ENCODE peak calls at places on chromosomes 7 and 10, in ten cellular contexts. B is RPMI7951; X is AG04450; Y is activated CD4-positive, CD25-positive, alpha-beta regulatory T cell treated with anti-CD3 and anti-CD28 coated beads, Interleukin-2, amount 50 U/mL, for 16 hours; E is GM04503; R is HT1080; A is AG08395; U is activated CD4-positive, alpha-beta T cell treated with anti-CD3 and anti-CD28 coated beads, Interleukin-2, amount 50 U/mL, for 1 hour; K is activated T-cell treated with anti-CD3 and anti-CD28 coated beads for 1 hour; J is iris pigment epithelial cell. H is an unnamed sample.
A peak's percentile ranks its signal among the peaks of the same experiment; 100 is the strongest.

GRCh38 chr7:67621704-67622103 is 625.1 kb downstream of the TYW1 start:
- DNase-seq in B (no peak), X (no peak), Y (no peak), E (no peak), R (no peak), A (no peak), U (no peak), K (no peak), J (no peak), H (no peak)

GRCh38 chr7:151252961-151253691 is 4.6 kb upstream of the SMARCD3 start:
- DNase-seq in B (no peak), X (no peak), Y (no peak), E (no peak), R (no peak), A (no peak), U (no peak), K (no peak), J (no peak), H (peak; percentile 19)

GRCh38 chr7:36208997-36209813 is 56.2 kb downstream of the EEPD1 start:
- DNase-seq in B (peak; percentile 25), X (no peak), Y (no peak), E (no peak), R (no peak), A (no peak), U (peak; percentile 23), K (no peak), J (peak; percentile 79), H (peak; percentile 58)

GRCh38 chr10:79416578-79417255 is 28.7 kb downstream of the ZCCHC24 start:
- DNase-seq in B (no peak), X (no peak), Y (no peak), E (no peak), R (no peak), A (no peak), U (no peak), K (no peak), J (no peak), H (no peak)

GRCh38 chr10:47340613-47341170 is 7.5 kb upstream of the RBP3 start:
- DNase-seq in B (peak; percentile 24), X (peak; percentile 15), Y (peak; percentile 27), E (no peak), R (peak; percentile 42), A (peak; percentile 84), U (peak; percentile 75), K (peak; percentile 62), J (peak; percentile 59), H (peak; percentile 42)

GRCh38 chr10:26368463-26368862 is 69.7 kb upstream of the APBB1IP start:
- DNase-seq in B (no peak), X (no peak), Y (no peak), E (no peak), R (no peak), A (no peak), U (no peak), K (no peak), J (no peak), H (no peak)

GRCh38 chr10:11522821-11523245 is 88.6 kb downstream of the USP6NL start:
- DNase-seq in B (no peak), X (no peak), Y (no peak), E (no peak), R (no peak), A (no peak), U (no peak), K (no peak), J (peak; percentile 31), H (no peak)

GRCh38 chr7:158431941-158432347 is 155.7 kb downstream of the PTPRN2 start:
- DNase-seq in B (peak; percentile 85), X (no peak), Y (no peak), E (no peak), R (peak; percentile 77), A (no peak), U (no peak), K (no peak), J (peak; percentile 92), H (no peak)

GRCh38 chr10:49298666-49298989 is 342 bp upstream of the C10orf71 start:
- DNase-seq in B (no peak), X (no peak), Y (no peak), E (no peak), R (no peak), A (peak; percentile 48), U (no peak), K (no peak), J (no peak), H (peak; percentile 3)

GRCh38 chr10:47413531-47414226 is 29.6 kb upstream of the ZNF488 start:
- DNase-seq in B (no peak), X (no peak), Y (no peak), E (no peak), R (no peak), A (no peak), U (no peak), K (no peak), J (no peak), H (no peak)

GRCh38 chr10:60048146-60048545 is 141.8 kb upstream of the CCDC6 start:
- DNase-seq in B (peak; percentile 20), X (no peak), Y (no peak), E (no peak), R (peak; percentile 39), A (peak; percentile 6), U (no peak), K (no peak), J (peak; percentile 27), H (peak; percentile 45)

GRCh38 chr7:66308411-66308810 is 103.3 kb downstream of the TPST1 start:
- DNase-seq in B (peak; percentile 45), X (no peak), Y (no peak), E (no peak), R (peak; percentile 44), A (no peak), U (no peak), K (no peak), J (no peak), H (no peak)

GRCh38 chr7:156178857-156179256 is 366.6 kb upstream of the SHH start:
- DNase-seq in B (no peak), X (no peak), Y (no peak), E (no peak), R (no peak), A (no peak), U (no peak), K (no peak), J (no peak), H (no peak)

GRCh38 chr10:118754556-118755423 is at the start of gene CACUL1:
- DNase-seq in B (peak; percentile 98), X (peak; percentile 100), Y (peak; percentile 99), E (peak; percentile 94), R (peak; percentile 99), A (peak; percentile 100), U (peak; percentile 100), K (peak; percentile 99), J (peak; percentile 100), H (peak; percentile 100)

GRCh38 chr7:22895491-22895890 is 72.8 kb upstream of the TOMM7 start:
- DNase-seq in B (no peak), X (no peak), Y (no peak), E (peak; percentile 44), R (no peak), A (peak; percentile 41), U (no peak), K (no peak), J (no peak), H (peak; percentile 77)

GRCh38 chr10:132783165-132783736 is 2.7 kb downstream of the NKX6-2 start:
- DNase-seq in B (no peak), X (no peak), Y (no peak), E (no peak), R (no peak), A (no peak), U (no peak), K (no peak), J (no peak), H (no peak)

GRCh38 chr10:84353052-84353803 is 24.8 kb downstream of the CCSER2 start:
- DNase-seq in B (no peak), X (no peak), Y (no peak), E (no peak), R (no peak), A (no peak), U (no peak), K (no peak), J (no peak), H (no peak)

GRCh38 chr7:131369354-131369753 is 41.7 kb downstream of the MKLN1 start:
- DNase-seq in B (no peak), X (no peak), Y (no peak), E (no peak), R (no peak), A (no peak), U (no peak), K (no peak), J (peak; percentile 16), H (no peak)

GRCh38 chr7:86574006-86574405 is 69.7 kb upstream of the GRM3 start:
- DNase-seq in B (no peak), X (no peak), Y (no peak), E (no peak), R (no peak), A (no peak), U (no peak), K (no peak), J (no peak), H (no peak)

GRCh38 chr10:48456361-48456804 is 148.5 kb downstream of the ARHGAP22 start:
- DNase-seq in B (no peak), X (no peak), Y (no peak), E (no peak), R (no peak), A (no peak), U (no peak), K (no peak), J (no peak), H (peak; percentile 7)

GRCh38 chr7:88806280-88807037 is 10.9 kb upstream of the TEX47 start:
- DNase-seq in B (no peak), X (no peak), Y (no peak), E (no peak), R (no peak), A (no peak), U (no peak), K (no peak), J (no peak), H (no peak)

GRCh38 chr7:66880009-66880554 is 40.9 kb upstream of the TMEM248 start:
- DNase-seq in B (no peak), X (no peak), Y (no peak), E (no peak), R (no peak), A (no peak), U (no peak), K (no peak), J (no peak), H (peak; percentile 5)

GRCh38 chr7:127536426-127537152 is 48.8 kb downstream of the GCC1 start:
- DNase-seq in B (no peak), X (no peak), Y (no peak), E (no peak), R (no peak), A (no peak), U (no peak), K (no peak), J (no peak), H (no peak)

GRCh38 chr10:113527181-113527580 is 25.7 kb upstream of the HABP2 start:
- DNase-seq in B (no peak), X (no peak), Y (no peak), E (peak; percentile 27), R (no peak), A (peak; percentile 62), U (no peak), K (no peak), J (no peak), H (peak; percentile 75)

GRCh38 chr10:70440296-70441160 is 953 bp downstream of the NODAL start:
- DNase-seq in B (no peak), X (no peak), Y (no peak), E (no peak), R (no peak), A (no peak), U (no peak), K (no peak), J (no peak), H (no peak)

GRCh38 chr10:122019414-122019975 is 30.5 kb downstream of the TACC2 start:
- DNase-seq in B (no peak), X (no peak), Y (no peak), E (no peak), R (no peak), A (no peak), U (no peak), K (no peak), J (no peak), H (no peak)

GRCh38 chr7:134527979-134528371 is 608 bp downstream of the AKR1B10 start:
- DNase-seq in B (peak; percentile 73), X (peak; percentile 59), Y (no peak), E (no peak), R (peak; percentile 59), A (peak; percentile 69), U (no peak), K (no peak), J (peak; percentile 91), H (peak; percentile 68)

GRCh38 chr10:62072901-62073300 is 171.4 kb downstream of the ARID5B start:
- DNase-seq in B (no peak), X (no peak), Y (no peak), E (no peak), R (no peak), A (no peak), U (no peak), K (no peak), J (no peak), H (peak; percentile 68)

H was measured in AG10803.